ENCODE peak calls at places on chromosomes 7 and 10, in eight cellular contexts. One of them, this sample, is unnamed.

GRCh38 chr7:131774419-131775220 is 218.2 kb upstream of the PODXL start:
- DNase-seq in HCT116: no peak
- DNase-seq in transverse colon: no peak
- DNase-seq in sigmoid colon: no peak
- DNase-seq in stomach: no peak
- DNase-seq in upper lobe of left lung: no peak
- DNase-seq in HepG2: no peak
- DNase-seq in prostate gland: no peak
- DNase-seq in this sample: no peak

GRCh38 chr10:89921422-89921821 is 220.0 kb downstream of the KIF20B start:
- DNase-seq in prostate gland: no peak
- DNase-seq in upper lobe of left lung: no peak
- DNase-seq in stomach: no peak
- DNase-seq in HCT116: peak
- DNase-seq in transverse colon: no peak
- DNase-seq in sigmoid colon: no peak
- DNase-seq in HepG2: no peak
- DNase-seq in this sample: no peak

GRCh38 chr7:111074772-111075152 is 16.2 kb upstream of the LRRN3 start:
- DNase-seq in transverse colon: no peak
- DNase-seq in upper lobe of left lung: no peak
- DNase-seq in HepG2: no peak
- DNase-seq in HCT116: no peak
- DNase-seq in prostate gland: no peak
- DNase-seq in stomach: no peak
- DNase-seq in sigmoid colon: no peak
- DNase-seq in this sample: no peak

GRCh38 chr10:33387720-33388119 is 53.3 kb upstream of the NRP1 start:
- DNase-seq in upper lobe of left lung: no peak
- DNase-seq in HCT116: no peak
- DNase-seq in prostate gland: no peak
- DNase-seq in transverse colon: no peak
- DNase-seq in HepG2: no peak
- DNase-seq in sigmoid colon: no peak
- DNase-seq in stomach: no peak
- DNase-seq in this sample: no peak

GRCh38 chr10:19245889-19246841 is 197.6 kb downstream of the MALRD1 start:
- DNase-seq in sigmoid colon: no peak
- DNase-seq in transverse colon: no peak
- DNase-seq in HepG2: no peak
- DNase-seq in HCT116: no peak
- DNase-seq in stomach: no peak
- DNase-seq in upper lobe of left lung: no peak
- DNase-seq in prostate gland: no peak
- DNase-seq in this sample: no peak

GRCh38 chr10:24331457-24331856 is 122.5 kb downstream of the KIAA1217 start:
- DNase-seq in HCT116: no peak
- DNase-seq in transverse colon: peak
- DNase-seq in sigmoid colon: no peak
- DNase-seq in upper lobe of left lung: no peak
- DNase-seq in prostate gland: peak
- DNase-seq in stomach: peak
- DNase-seq in HepG2: no peak
- DNase-seq in this sample: no peak

GRCh38 chr10:3482200-3482993 is 302.6 kb downstream of the KLF6 start:
- DNase-seq in upper lobe of left lung: peak
- DNase-seq in transverse colon: peak
- DNase-seq in sigmoid colon: peak
- DNase-seq in prostate gland: peak
- DNase-seq in HepG2: peak
- DNase-seq in HCT116: peak
- DNase-seq in stomach: peak
- DNase-seq in this sample: no peak

GRCh38 chr7:149284343-149284742 is 22.3 kb downstream of the ZNF783 start:
- DNase-seq in upper lobe of left lung: no peak
- DNase-seq in stomach: no peak
- DNase-seq in sigmoid colon: no peak
- DNase-seq in HCT116: no peak
- DNase-seq in transverse colon: peak
- DNase-seq in HepG2: no peak
- DNase-seq in prostate gland: no peak
- DNase-seq in this sample: no peak

GRCh38 chr7:29289156-29290021 is 94.8 kb downstream of the CHN2 start:
- DNase-seq in upper lobe of left lung: no peak
- DNase-seq in stomach: no peak
- DNase-seq in sigmoid colon: no peak
- DNase-seq in HepG2: peak
- DNase-seq in HCT116: no peak
- DNase-seq in transverse colon: peak
- DNase-seq in prostate gland: no peak
- DNase-seq in this sample: no peak

GRCh38 chr7:158047386-158048059 is 540.1 kb downstream of the PTPRN2 start:
- DNase-seq in stomach: no peak
- DNase-seq in upper lobe of left lung: no peak
- DNase-seq in transverse colon: no peak
- DNase-seq in HCT116: no peak
- DNase-seq in HepG2: no peak
- DNase-seq in prostate gland: no peak
- DNase-seq in sigmoid colon: peak
- DNase-seq in this sample: no peak

GRCh38 chr10:24465124-24465874 is 256.4 kb downstream of the KIAA1217 start:
- DNase-seq in HCT116: no peak
- DNase-seq in stomach: peak
- DNase-seq in HepG2: no peak
- DNase-seq in upper lobe of left lung: no peak
- DNase-seq in sigmoid colon: no peak
- DNase-seq in transverse colon: peak
- DNase-seq in prostate gland: peak
- DNase-seq in this sample: no peak

GRCh38 chr10:46787321-46787615 is 124.0 kb upstream of the PTPN20 start:
- DNase-seq in upper lobe of left lung: no peak
- DNase-seq in HCT116: no peak
- DNase-seq in stomach: no peak
- DNase-seq in prostate gland: peak
- DNase-seq in sigmoid colon: no peak
- DNase-seq in transverse colon: no peak
- DNase-seq in HepG2: peak
- DNase-seq in this sample: no peak

GRCh38 chr7:36297364-36298009 is 92.2 kb upstream of the ANLN start:
- DNase-seq in sigmoid colon: no peak
- DNase-seq in upper lobe of left lung: no peak
- DNase-seq in stomach: no peak
- DNase-seq in prostate gland: no peak
- DNase-seq in HepG2: no peak
- DNase-seq in transverse colon: no peak
- DNase-seq in HCT116: no peak
- DNase-seq in this sample: no peak

GRCh38 chr7:18468794-18469193 is 26.8 kb upstream of the HDAC9 start:
- DNase-seq in prostate gland: no peak
- DNase-seq in HepG2: no peak
- DNase-seq in transverse colon: no peak
- DNase-seq in sigmoid colon: no peak
- DNase-seq in upper lobe of left lung: no peak
- DNase-seq in HCT116: no peak
- DNase-seq in stomach: no peak
- DNase-seq in this sample: no peak

DNA sequence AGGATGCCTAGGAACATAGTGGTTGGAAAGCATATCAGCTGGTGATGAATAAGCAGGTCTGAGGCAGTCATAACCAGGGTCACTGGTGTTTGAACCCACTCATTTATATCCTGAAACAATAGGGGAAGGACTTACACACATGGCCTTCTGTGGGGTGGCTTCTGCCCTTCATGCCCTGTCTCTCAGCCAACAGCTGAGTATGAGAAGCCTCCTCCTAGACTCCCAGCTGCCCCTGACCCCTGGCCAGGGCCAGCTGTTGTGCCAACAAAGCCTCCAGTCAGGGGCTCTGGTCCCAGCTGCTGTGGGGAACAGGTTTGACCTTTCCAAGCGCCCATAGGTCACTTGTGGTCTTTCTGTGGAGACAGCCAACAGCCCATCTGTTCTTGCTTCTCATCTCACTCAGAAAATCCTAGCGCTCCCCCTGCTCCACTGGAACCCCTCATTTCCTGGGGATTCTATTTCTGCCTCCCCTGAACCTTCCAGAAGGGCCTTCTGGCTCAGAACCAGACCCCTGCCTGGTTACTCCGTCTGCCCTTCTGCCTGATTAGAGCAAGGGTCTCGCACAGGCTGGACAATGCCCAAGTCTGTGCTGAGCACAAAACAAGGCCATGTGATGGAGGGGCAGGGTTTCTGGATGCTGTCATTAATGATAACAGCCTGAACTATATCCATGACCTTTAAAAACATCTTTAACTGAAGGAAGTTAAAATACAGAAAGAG is 9.7 kb upstream of the PURB start:
- DNase-seq in prostate gland: no peak
- DNase-seq in HepG2: no peak
- DNase-seq in upper lobe of left lung: no peak
- DNase-seq in stomach: no peak
- DNase-seq in transverse colon: no peak
- DNase-seq in sigmoid colon: no peak
- DNase-seq in HCT116: no peak
- DNase-seq in this sample: no peak
- H3K27ac ChIP-seq in prostate gland: no peak
- H3K27ac ChIP-seq in HepG2: no peak
- H3K27ac ChIP-seq in upper lobe of left lung: no peak
- H3K27ac ChIP-seq in stomach: no peak
- H3K27ac ChIP-seq in transverse colon: no peak
- H3K27ac ChIP-seq in sigmoid colon: no peak
- H3K27ac ChIP-seq in HCT116: no peak
- H3K27ac ChIP-seq in this sample: no peak

DNA sequence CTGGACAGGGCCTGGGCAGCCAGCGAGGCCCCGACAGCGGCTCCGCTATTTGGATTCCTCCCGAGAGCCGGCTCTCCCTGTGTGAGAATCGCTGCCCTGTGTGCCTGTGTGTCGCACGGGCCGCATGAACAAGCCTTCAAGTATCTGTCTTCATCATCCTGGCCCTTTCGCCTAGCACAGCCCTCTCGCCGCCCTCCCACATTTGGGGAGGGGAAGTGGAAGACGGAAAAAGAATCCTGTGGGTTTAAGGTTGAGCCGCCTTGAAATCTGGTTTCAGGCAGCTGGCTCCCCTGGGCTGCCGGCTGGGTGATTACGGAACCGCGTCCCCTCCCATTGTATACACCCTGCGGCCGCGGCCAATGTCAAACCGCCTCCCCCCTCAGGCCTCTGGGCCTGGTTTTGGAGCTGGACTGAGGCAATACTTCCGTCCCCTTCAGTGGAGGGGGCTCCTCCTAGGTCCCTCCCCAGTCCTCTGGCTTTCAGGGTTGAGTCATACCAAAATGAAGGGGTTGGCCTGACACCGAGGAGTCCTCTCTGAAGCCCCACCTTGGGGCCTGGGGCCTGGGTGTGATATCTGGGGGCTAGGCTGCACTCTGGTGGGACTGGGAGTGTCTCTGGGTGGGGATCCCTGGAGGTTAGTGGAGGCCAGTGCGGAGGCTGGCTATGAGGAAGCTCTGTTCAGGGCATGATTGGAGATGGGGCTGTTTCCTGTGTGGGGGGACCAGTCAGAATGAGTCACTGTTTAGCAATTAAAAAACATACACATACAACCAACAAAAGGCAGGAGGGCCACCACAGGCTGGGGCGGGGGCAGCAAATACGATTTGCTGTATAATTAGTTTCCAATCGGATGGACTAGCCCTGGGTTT is 1.7 kb downstream of the TRIM8 start:
- DNase-seq in sigmoid colon: peak
- DNase-seq in prostate gland: peak
- DNase-seq in HepG2: peak
- DNase-seq in stomach: peak
- DNase-seq in transverse colon: peak
- DNase-seq in HCT116: peak
- DNase-seq in upper lobe of left lung: peak
- DNase-seq in this sample: peak
- TF ChIP-seq POLR2AphosphoS5 in sigmoid colon: peak
- TF ChIP-seq POLR2AphosphoS5 in prostate gland: peak
- TF ChIP-seq POLR2AphosphoS5 in HepG2: no peak
- TF ChIP-seq POLR2AphosphoS5 in stomach: peak
- TF ChIP-seq POLR2AphosphoS5 in transverse colon: peak
- TF ChIP-seq POLR2AphosphoS5 in HCT116: peak
- TF ChIP-seq POLR2AphosphoS5 in upper lobe of left lung: peak
- TF ChIP-seq POLR2AphosphoS5 in this sample: peak

GRCh38 chr7:77450054-77450453 is 33.9 kb upstream of the GSAP start:
- DNase-seq in stomach: no peak
- DNase-seq in HCT116: no peak
- DNase-seq in prostate gland: no peak
- DNase-seq in HepG2: no peak
- DNase-seq in sigmoid colon: no peak
- DNase-seq in transverse colon: no peak
- DNase-seq in upper lobe of left lung: no peak
- DNase-seq in this sample: no peak
- H3K27ac ChIP-seq in stomach: no peak
- H3K27ac ChIP-seq in HCT116: no peak
- H3K27ac ChIP-seq in prostate gland: no peak
- H3K27ac ChIP-seq in HepG2: no peak
- H3K27ac ChIP-seq in sigmoid colon: no peak
- H3K27ac ChIP-seq in transverse colon: no peak
- H3K27ac ChIP-seq in upper lobe of left lung: no peak
- H3K27ac ChIP-seq in this sample: no peak

GRCh38 chr7:522938-523289 is 3.3 kb upstream of the PDGFA start:
- DNase-seq in transverse colon: no peak
- DNase-seq in upper lobe of left lung: no peak
- DNase-seq in HCT116: no peak
- DNase-seq in HepG2: no peak
- DNase-seq in stomach: no peak
- DNase-seq in sigmoid colon: no peak
- DNase-seq in prostate gland: no peak
- DNase-seq in this sample: no peak

GRCh38 chr7:520503-521161 is 986 bp upstream of the PDGFA start:
- DNase-seq in HepG2: no peak
- DNase-seq in stomach: no peak
- DNase-seq in HCT116: no peak
- DNase-seq in transverse colon: no peak
- DNase-seq in sigmoid colon: no peak
- DNase-seq in upper lobe of left lung: peak
- DNase-seq in prostate gland: no peak
- DNase-seq in this sample: no peak

GRCh38 chr7:523436-524336 is 4.0 kb upstream of the PDGFA start:
- DNase-seq in transverse colon: no peak
- DNase-seq in prostate gland: no peak
- DNase-seq in sigmoid colon: no peak
- DNase-seq in stomach: no peak
- DNase-seq in HCT116: no peak
- DNase-seq in upper lobe of left lung: peak
- DNase-seq in HepG2: no peak
- DNase-seq in this sample: no peak

GRCh38 chr7:521221-522070 is 1.8 kb upstream of the PDGFA start:
- DNase-seq in HepG2: no peak
- DNase-seq in sigmoid colon: no peak
- DNase-seq in HCT116: no peak
- DNase-seq in transverse colon: peak
- DNase-seq in stomach: peak
- DNase-seq in upper lobe of left lung: peak
- DNase-seq in prostate gland: peak
- DNase-seq in this sample: no peak

GRCh38 chr7:522071-522937 is 2.7 kb upstream of the PDGFA start:
- DNase-seq in HepG2: no peak
- DNase-seq in prostate gland: peak
- DNase-seq in upper lobe of left lung: peak
- DNase-seq in transverse colon: peak
- DNase-seq in HCT116: no peak
- DNase-seq in sigmoid colon: no peak
- DNase-seq in stomach: peak
- DNase-seq in this sample: no peak
- TF ChIP-seq POLR2AphosphoS5 in HepG2: no peak
- TF ChIP-seq POLR2AphosphoS5 in prostate gland: peak
- TF ChIP-seq POLR2AphosphoS5 in upper lobe of left lung: no peak
- TF ChIP-seq POLR2AphosphoS5 in transverse colon: no peak
- TF ChIP-seq POLR2AphosphoS5 in HCT116: no peak
- TF ChIP-seq POLR2AphosphoS5 in sigmoid colon: peak
- TF ChIP-seq POLR2AphosphoS5 in stomach: peak
- TF ChIP-seq POLR2AphosphoS5 in this sample: no peak

This sample was measured in vagina.